ENCODE peak calls at places on chromosome 10, in six cellular contexts. One of them, this sample, is unnamed.

GRCh38 chr10:52895066-52895465 is 122.5 kb upstream of the MBL2 start:
- DNase-seq in GM23248: no peak
- DNase-seq in colonic mucosa: no peak
- DNase-seq in adipocyte: no peak
- DNase-seq in endodermal cell: no peak
- DNase-seq in mammary epithelial cell: peak; percentile 33
- DNase-seq in this sample: no peak

GRCh38 chr10:69968830-69969229 is 83.8 kb upstream of the MACROH2A2 start:
- DNase-seq in colonic mucosa: no peak
- DNase-seq in endodermal cell: peak; percentile 81
- DNase-seq in mammary epithelial cell: peak; percentile 32
- DNase-seq in adipocyte: peak; percentile 8
- DNase-seq in GM23248: no peak
- DNase-seq in this sample: no peak

GRCh38 chr10:123200510-123200909 is 46.3 kb downstream of the BUB3 start:
- DNase-seq in GM23248: no peak
- DNase-seq in mammary epithelial cell: no peak
- DNase-seq in adipocyte: no peak
- DNase-seq in endodermal cell: no peak
- DNase-seq in colonic mucosa: no peak
- DNase-seq in this sample: no peak

GRCh38 chr10:4825868-4826787 is at the start of gene AKR1E2:
- DNase-seq in GM23248: peak; percentile 98
- DNase-seq in adipocyte: peak; percentile 93
- DNase-seq in colonic mucosa: peak; percentile 84
- DNase-seq in mammary epithelial cell: peak; percentile 81
- DNase-seq in endodermal cell: peak; percentile 92
- DNase-seq in this sample: peak; percentile 96

GRCh38 chr10:110919349-110919931 is at the start of gene SHOC2:
- DNase-seq in endodermal cell: peak; percentile 99
- DNase-seq in adipocyte: peak; percentile 83
- DNase-seq in colonic mucosa: peak; percentile 99
- DNase-seq in GM23248: peak; percentile 88
- DNase-seq in mammary epithelial cell: no peak
- DNase-seq in this sample: peak; percentile 100

GRCh38 chr10:71205468-71205867 is 6.9 kb upstream of the UNC5B start:
- DNase-seq in endodermal cell: no peak
- DNase-seq in colonic mucosa: no peak
- DNase-seq in mammary epithelial cell: peak; percentile 23
- DNase-seq in GM23248: peak; percentile 65
- DNase-seq in adipocyte: no peak
- DNase-seq in this sample: no peak

GRCh38 chr10:61065010-61065409 is 121.0 kb upstream of the RHOBTB1 start:
- DNase-seq in adipocyte: no peak
- DNase-seq in mammary epithelial cell: no peak
- DNase-seq in colonic mucosa: no peak
- DNase-seq in GM23248: no peak
- DNase-seq in endodermal cell: no peak
- DNase-seq in this sample: no peak

GRCh38 chr10:15587271-15587670 is 132.5 kb downstream of the ITGA8 start:
- DNase-seq in endodermal cell: no peak
- DNase-seq in colonic mucosa: no peak
- DNase-seq in mammary epithelial cell: no peak
- DNase-seq in GM23248: no peak
- DNase-seq in adipocyte: no peak
- DNase-seq in this sample: no peak

GRCh38 chr10:15485684-15486316 is 114.7 kb upstream of the FAM171A1 start:
- DNase-seq in GM23248: peak; percentile 73
- DNase-seq in adipocyte: peak; percentile 96
- DNase-seq in mammary epithelial cell: no peak
- DNase-seq in colonic mucosa: no peak
- DNase-seq in endodermal cell: no peak
- DNase-seq in this sample: peak; percentile 75

GRCh38 chr10:91144961-91145360 is 75.5 kb upstream of the PCGF5 start:
- DNase-seq in colonic mucosa: no peak
- DNase-seq in mammary epithelial cell: peak; percentile 19
- DNase-seq in adipocyte: no peak
- DNase-seq in GM23248: peak; percentile 60
- DNase-seq in endodermal cell: no peak
- DNase-seq in this sample: no peak

GRCh38 chr10:75189266-75190096 is 21.1 kb upstream of the VDAC2 start:
- DNase-seq in mammary epithelial cell: no peak
- DNase-seq in colonic mucosa: no peak
- DNase-seq in GM23248: no peak
- DNase-seq in endodermal cell: peak; percentile 54
- DNase-seq in adipocyte: no peak
- DNase-seq in this sample: no peak

GRCh38 chr10:75191821-75192568 is 18.6 kb upstream of the VDAC2 start:
- DNase-seq in GM23248: peak; percentile 95
- DNase-seq in mammary epithelial cell: peak; percentile 85
- DNase-seq in colonic mucosa: peak; percentile 77
- DNase-seq in adipocyte: peak; percentile 96
- DNase-seq in endodermal cell: no peak
- DNase-seq in this sample: peak; percentile 82

GRCh38 chr10:75186310-75186709 is 24.3 kb upstream of the VDAC2 start:
- DNase-seq in colonic mucosa: no peak
- DNase-seq in adipocyte: no peak
- DNase-seq in GM23248: no peak
- DNase-seq in endodermal cell: no peak
- DNase-seq in mammary epithelial cell: no peak
- DNase-seq in this sample: no peak

DNA sequence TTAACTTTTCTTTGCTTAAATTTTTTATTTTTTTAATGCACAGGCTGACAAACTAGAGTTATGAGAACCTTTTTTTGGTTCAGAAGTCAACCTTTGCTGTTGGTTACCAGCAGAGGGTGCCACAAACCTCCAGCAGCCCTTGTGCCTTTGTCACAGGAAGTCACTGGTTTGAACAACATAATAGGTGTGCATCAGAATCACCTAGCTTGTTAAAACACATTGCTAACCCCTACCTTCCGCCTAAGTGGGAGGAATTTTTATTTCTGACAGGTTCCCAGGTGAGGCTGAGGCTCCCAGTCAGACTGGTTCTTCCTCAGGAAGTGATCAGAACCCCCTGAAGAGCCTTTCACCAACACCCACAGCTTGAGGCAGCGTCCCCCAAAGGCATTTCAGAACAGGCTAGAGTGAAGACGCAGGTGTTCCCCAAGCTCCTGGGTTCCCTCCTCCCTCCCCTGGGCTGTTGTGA is 22.6 kb upstream of the VDAC2 start:
- DNase-seq in GM23248: peak; percentile 77
- DNase-seq in mammary epithelial cell: peak; percentile 75
- DNase-seq in adipocyte: peak; percentile 74
- DNase-seq in colonic mucosa: peak; percentile 64
- DNase-seq in endodermal cell: peak; percentile 87
- DNase-seq in this sample: no peak
- H3K9ac ChIP-seq in GM23248: no peak overlapping the region
- H3K9ac ChIP-seq in mammary epithelial cell: no peak overlapping the region
- H3K9ac ChIP-seq in adipocyte: no peak overlapping the region
- H3K9ac ChIP-seq in colonic mucosa: peak overlapping the region; percentile 46
- H3K9ac ChIP-seq in endodermal cell: no peak overlapping the region
- H3K9ac ChIP-seq in this sample: no peak overlapping the region

DNA sequence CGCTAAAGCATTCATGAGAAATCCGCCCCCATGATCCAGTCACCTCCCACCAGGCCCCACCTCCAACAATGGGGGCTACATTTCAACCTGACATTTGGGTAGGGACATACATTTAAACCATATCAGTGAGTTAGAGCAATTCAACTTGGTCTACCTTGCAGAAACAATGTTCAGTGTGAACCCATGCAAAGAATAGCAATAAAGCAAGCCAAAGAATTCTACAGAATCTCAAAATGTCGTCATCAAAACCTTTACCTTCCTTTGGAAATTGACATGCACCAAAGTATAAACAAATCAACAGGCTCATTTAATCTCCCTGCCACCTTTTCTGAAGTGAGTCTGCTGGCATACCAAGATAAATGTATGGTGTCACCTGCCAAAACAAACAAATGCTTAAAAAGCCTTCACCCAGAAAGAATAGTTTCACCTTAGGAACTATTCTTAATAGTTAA is 68.8 kb upstream of the ABLIM1 start:
- DNase-seq in mammary epithelial cell: no peak
- DNase-seq in endodermal cell: no peak
- DNase-seq in GM23248: no peak
- DNase-seq in adipocyte: no peak
- DNase-seq in colonic mucosa: no peak
- DNase-seq in this sample: no peak
- H3K9ac ChIP-seq in mammary epithelial cell: no peak overlapping the region
- H3K9ac ChIP-seq in endodermal cell: no peak overlapping the region
- H3K9ac ChIP-seq in GM23248: no peak overlapping the region
- H3K9ac ChIP-seq in adipocyte: no peak overlapping the region
- H3K9ac ChIP-seq in colonic mucosa: no peak overlapping the region
- H3K9ac ChIP-seq in this sample: no peak overlapping the region

DNA sequence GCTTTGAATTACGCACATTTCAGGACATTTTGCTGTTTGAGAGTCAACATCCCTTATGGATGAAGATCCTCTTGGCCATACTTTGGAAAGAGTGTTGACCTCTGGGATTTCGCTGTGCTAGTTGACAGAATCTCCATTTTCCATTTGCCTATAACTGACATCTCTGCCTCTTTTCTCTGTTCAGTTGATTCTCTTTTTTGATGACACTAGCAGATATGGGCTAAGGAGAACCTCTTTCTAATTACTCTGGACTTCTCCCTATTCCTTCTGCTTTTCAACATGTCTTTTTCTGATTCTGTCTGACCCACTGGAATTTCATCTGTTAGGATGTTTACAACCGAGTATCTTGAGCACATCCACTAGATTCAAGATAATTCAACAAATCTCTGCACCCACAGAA is 311.5 kb downstream of the CAMK1D start:
- DNase-seq in endodermal cell: no peak
- DNase-seq in GM23248: no peak
- DNase-seq in adipocyte: no peak
- DNase-seq in colonic mucosa: no peak
- DNase-seq in mammary epithelial cell: no peak
- DNase-seq in this sample: no peak
- H3K9ac ChIP-seq in endodermal cell: no peak overlapping the region
- H3K9ac ChIP-seq in GM23248: no peak overlapping the region
- H3K9ac ChIP-seq in adipocyte: no peak overlapping the region
- H3K9ac ChIP-seq in colonic mucosa: no peak overlapping the region
- H3K9ac ChIP-seq in mammary epithelial cell: no peak overlapping the region
- H3K9ac ChIP-seq in this sample: no peak overlapping the region

DNA sequence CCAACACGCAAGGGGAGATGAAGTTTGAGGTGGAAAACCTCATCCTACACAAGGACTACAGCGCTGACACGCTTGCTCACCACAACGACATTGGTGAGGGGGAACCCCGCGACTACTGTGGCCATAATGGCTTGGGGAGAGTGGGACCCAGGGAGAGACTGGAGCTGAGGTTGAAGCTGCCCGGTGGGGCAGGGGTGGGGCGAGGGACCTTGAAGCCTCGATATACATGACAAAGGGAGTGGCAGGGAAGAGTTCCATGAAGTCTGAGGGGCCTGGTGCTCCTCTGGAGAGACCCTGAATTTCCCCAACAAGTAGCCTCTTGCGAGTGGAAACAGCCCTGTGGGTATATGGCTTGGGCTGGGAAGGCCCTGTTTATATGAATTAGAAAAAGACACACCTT is 3.1 kb downstream of the PLAU start:
- DNase-seq in colonic mucosa: no peak
- DNase-seq in endodermal cell: no peak
- DNase-seq in mammary epithelial cell: no peak
- DNase-seq in GM23248: no peak
- DNase-seq in adipocyte: no peak
- DNase-seq in this sample: peak; percentile 59
- H3K9ac ChIP-seq in colonic mucosa: no peak overlapping the region
- H3K9ac ChIP-seq in endodermal cell: no peak overlapping the region
- H3K9ac ChIP-seq in mammary epithelial cell: peak overlapping the region; percentile 47
- H3K9ac ChIP-seq in GM23248: no peak overlapping the region
- H3K9ac ChIP-seq in adipocyte: no peak overlapping the region
- H3K9ac ChIP-seq in this sample: peak overlapping the region; percentile 48

DNA sequence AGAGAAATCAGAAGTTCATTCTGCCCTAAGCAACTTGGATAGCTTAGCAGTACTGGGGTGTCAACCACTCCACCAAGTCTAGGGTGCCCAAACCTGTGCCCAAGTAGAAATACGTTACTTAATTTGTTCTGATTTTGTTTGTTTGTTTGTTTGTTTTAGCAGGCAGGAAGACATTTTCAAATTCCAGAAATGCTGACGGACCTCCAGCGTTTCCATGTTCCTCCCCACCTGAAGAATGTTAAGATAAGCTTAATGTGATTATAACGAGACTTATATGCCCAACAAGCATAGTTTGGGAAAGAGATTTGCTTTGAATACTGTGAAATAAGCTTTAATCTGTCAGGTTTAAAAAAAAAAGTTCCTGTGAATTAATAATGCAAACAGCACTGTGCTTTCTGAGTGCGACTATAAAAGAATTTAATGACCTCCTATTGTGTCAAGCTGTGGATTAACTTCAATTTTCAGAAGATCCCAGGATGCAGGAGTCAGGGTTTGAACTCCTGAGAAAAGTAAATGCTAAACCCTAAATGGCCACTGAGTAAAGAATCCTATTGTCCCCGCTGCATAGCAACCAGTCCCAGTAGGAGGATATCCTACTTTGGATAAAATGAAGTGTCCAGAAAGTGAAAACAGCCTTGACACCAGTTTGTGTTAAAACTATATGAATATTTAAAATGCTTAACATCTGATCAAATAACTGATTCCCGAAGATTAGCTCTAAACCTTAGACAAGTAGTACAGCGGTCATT is 56.4 kb downstream of the LYZL1 start:
- DNase-seq in mammary epithelial cell: no peak
- DNase-seq in endodermal cell: no peak
- DNase-seq in colonic mucosa: no peak
- DNase-seq in adipocyte: no peak
- DNase-seq in GM23248: no peak
- DNase-seq in this sample: no peak
- H3K9ac ChIP-seq in mammary epithelial cell: no peak overlapping the region
- H3K9ac ChIP-seq in endodermal cell: no peak overlapping the region
- H3K9ac ChIP-seq in colonic mucosa: no peak overlapping the region
- H3K9ac ChIP-seq in adipocyte: no peak overlapping the region
- H3K9ac ChIP-seq in GM23248: no peak overlapping the region
- H3K9ac ChIP-seq in this sample: no peak overlapping the region

This sample was measured in kidney.